ENCODE peak calls at places on chromosomes 11 and 22, in four cellular contexts. I is ELR; D is stimulated activated CD4-positive, alpha-beta T cell treated with anti-CD3 and anti-CD28 coated beads, TNF-alpha, amount 100 ng/mL, for 48 hours; N is ELF-1. G is an unnamed sample.

GRCh38 chr11:12674936-12675696 is 895 bp downstream of the TEAD1 start:
- DNase-seq in I (peak), D (no peak), N (peak), G (no peak)

GRCh38 chr22:32175751-32176644 is 16.9 kb upstream of the C22orf42 start:
- DNase-seq in I (no peak), D (no peak), N (peak), G (no peak)

GRCh38 chr22:42217019-42217751 is 53.3 kb downstream of the TCF20 start:
- DNase-seq in I (no peak), D (peak), N (no peak), G (no peak)

GRCh38 chr11:69301033-69301490 is 7.1 kb downstream of the MYEOV start:
- DNase-seq in I (no peak), D (no peak), N (no peak), G (no peak)

GRCh38 chr22:30921108-30921507 is 47.5 kb downstream of the MORC2 start:
- DNase-seq in I (no peak), D (no peak), N (no peak), G (no peak)

GRCh38 chr11:1498262-1498661 is 11.7 kb upstream of the MOB2 start:
- DNase-seq in I (no peak), D (no peak), N (no peak), G (no peak)

GRCh38 chr11:86781546-86781945 is 18.8 kb upstream of the PRSS23 start:
- DNase-seq in I (no peak), D (no peak), N (peak), G (no peak)

GRCh38 chr11:114036958-114037357 is 22.6 kb upstream of the ZBTB16 start:
- DNase-seq in I (no peak), D (no peak), N (no peak), G (no peak)

GRCh38 chr11:12161137-12161536 is 50.7 kb downstream of the MICAL2 start:
- DNase-seq in I (no peak), D (no peak), N (no peak), G (no peak)

GRCh38 chr22:46602025-46602424 is 18.2 kb upstream of the GRAMD4 start:
- DNase-seq in I (no peak), D (no peak), N (no peak), G (no peak)

GRCh38 chr11:103486609-103487008 is 377.4 kb downstream of the DYNC2H1 start:
- DNase-seq in I (no peak), D (no peak), N (no peak), G (no peak)

GRCh38 chr22:22818861-22819855 is 68.5 kb upstream of the IGLL5 start:
- DNase-seq in I (no peak), D (no peak), N (no peak), G (no peak)

GRCh38 chr22:41197046-41197807 is 7.9 kb upstream of the L3MBTL2 start:
- DNase-seq in I (peak), D (peak), N (peak), G (peak)

GRCh38 chr22:39130152-39130704 is 22.3 kb downstream of the CBX7 start:
- DNase-seq in I (no peak), D (no peak), N (no peak), G (no peak)

GRCh38 chr11:114280696-114281095 is 15.5 kb upstream of the NNMT start:
- DNase-seq in I (peak), D (no peak), N (peak), G (no peak)

GRCh38 chr11:64057890-64058289 is 22.2 kb downstream of the FLRT1 start:
- DNase-seq in I (no peak), D (no peak), N (no peak), G (no peak)

GRCh38 chr11:34647131-34647530 is 26.2 kb downstream of the EHF start:
- DNase-seq in I (no peak), D (no peak), N (no peak), G (no peak)

GRCh38 chr11:2498750-2499149 is 53.9 kb downstream of the KCNQ1 start:
- DNase-seq in I (no peak), D (no peak), N (no peak), G (no peak)

GRCh38 chr11:126102436-126102894 is 39.8 kb upstream of the CDON start:
- DNase-seq in I (no peak), D (no peak), N (no peak), G (no peak)

GRCh38 chr11:117885777-117886176 is 9.3 kb upstream of the FXYD6 start:
- DNase-seq in I (no peak), D (no peak), N (peak), G (no peak)

GRCh38 chr11:111963786-111964385 is 26.7 kb downstream of the DIXDC1 start:
- DNase-seq in I (no peak), D (no peak), N (no peak), G (no peak)

G was measured in nucleus accumbens.